ENCODE peak calls at places on chromosomes 3 and 15, in four cellular contexts. O is aorta; V is globus pallidus; T is CD4-positive, CD25-positive, alpha-beta regulatory T cell. G is an unnamed sample.
A peak's percentile ranks its signal among the peaks of the same experiment; 100 is the strongest.

GRCh38 chr3:187646906-187647660 is 23.1 kb downstream of the SST start:
- DNase-seq in O (no peak), V (no peak), T (no peak), G (no peak)

GRCh38 chr3:127165036-127165435 is 27.9 kb upstream of the PRR23E start:
- DNase-seq in O (no peak), V (no peak), T (no peak), G (no peak)

GRCh38 chr15:34889486-34889885 is 80.1 kb downstream of the AQR start:
- DNase-seq in O (no peak), V (no peak), T (no peak), G (no peak)

GRCh38 chr3:36540898-36541518 is 160.7 kb downstream of the STAC start:
- DNase-seq in O (no peak), V (no peak), T (no peak), G (no peak)

GRCh38 chr3:58434511-58434910 is 879 bp upstream of the PDHB start:
- DNase-seq in O (no peak), V (no peak), T (no peak), G (no peak)

GRCh38 chr15:74821091-74821789 is 5.2 kb upstream of the CPLX3 start:
- DNase-seq in O (no peak), V (no peak), T (no peak), G (no peak)

GRCh38 chr3:170869645-170870593 is at the start of gene RPL22L1:
- DNase-seq in O (peak; percentile 98), V (peak; percentile 95), T (peak; percentile 93), G (peak; percentile 93)

GRCh38 chr3:23253214-23253613 is 50.1 kb downstream of the UBE2E2 start:
- DNase-seq in O (no peak), V (no peak), T (no peak), G (no peak)

GRCh38 chr3:138054057-138054456 is 44.1 kb downstream of the CLDN18 start:
- DNase-seq in O (no peak), V (no peak), T (no peak), G (no peak)

GRCh38 chr3:50139718-50140423 is 15.3 kb upstream of the SEMA3F start:
- DNase-seq in O (no peak), V (no peak), T (no peak), G (no peak)

GRCh38 chr15:77508541-77509505 is 88.1 kb downstream of the HMG20A start:
- DNase-seq in O (peak; percentile 86), V (peak; percentile 56), T (no peak), G (no peak)